ENCODE peak calls at places on chromosomes 3 and 15, in six cellular contexts. I, F, M, Z, T and Q are unnamed samples.
A peak's percentile ranks its signal among the peaks of the same experiment; 100 is the strongest.

GRCh38 chr3:189714991-189715961 is 84.1 kb downstream of the TP63 start:
- DNase-seq in I (no peak), F (no peak), M (no peak), Z (no peak), T (no peak), Q (no peak)

GRCh38 chr3:184717608-184717995 is 5.7 kb upstream of the MAGEF1 start:
- DNase-seq in I (no peak), F (no peak), M (no peak), Z (no peak), T (no peak), Q (no peak)

GRCh38 chr3:184740509-184741258 is 28.8 kb upstream of the MAGEF1 start:
- DNase-seq in I (no peak), F (no peak), M (no peak), Z (no peak), T (no peak), Q (no peak)

GRCh38 chr15:88124199-88124598 is 132.3 kb downstream of the NTRK3 start:
- DNase-seq in I (no peak), F (no peak), M (no peak), Z (no peak), T (no peak), Q (no peak)

GRCh38 chr3:124832782-124833709 is 54.1 kb downstream of the ITGB5 start:
- DNase-seq in I (no peak), F (no peak), M (no peak), Z (no peak), T (no peak), Q (no peak)

GRCh38 chr15:67127925-67128324 is 62.5 kb downstream of the SMAD3 start:
- DNase-seq in I (no peak), F (no peak), M (no peak), Z (no peak), T (no peak), Q (no peak)

GRCh38 chr3:46495901-46496456 is 1.8 kb upstream of the RTP3 start:
- DNase-seq in I (no peak), F (no peak), M (no peak), Z (no peak), T (no peak), Q (no peak)

GRCh38 chr3:140906785-140907184 is 34.9 kb upstream of the SLC25A36 start:
- DNase-seq in I (no peak), F (no peak), M (no peak), Z (no peak), T (no peak), Q (no peak)

GRCh38 chr3:3707858-3708768 is 91.1 kb upstream of the LRRN1 start:
- DNase-seq in I (no peak), F (no peak), M (no peak), Z (no peak), T (no peak), Q (no peak)

GRCh38 chr3:133699903-133700302 is 38.2 kb upstream of the TOPBP1 start:
- DNase-seq in I (no peak), F (no peak), M (no peak), Z (no peak), T (no peak), Q (no peak)

GRCh38 chr15:46815765-46816164 is 901.5 kb upstream of the SEMA6D start:
- DNase-seq in I (no peak), F (no peak), M (no peak), Z (no peak), T (no peak), Q (no peak)

GRCh38 chr3:37072892-37073291 is 79.6 kb downstream of the MLH1 start:
- DNase-seq in I (no peak), F (no peak), M (no peak), Z (no peak), T (no peak), Q (no peak)

GRCh38 chr15:31487811-31488436 is 161.3 kb downstream of the KLF13 start:
- DNase-seq in I (no peak), F (no peak), M (no peak), Z (no peak), T (no peak), Q (peak; percentile 73)

GRCh38 chr3:108472011-108472591 is 38.3 kb downstream of the MYH15 start:
- DNase-seq in I (no peak), F (no peak), M (no peak), Z (no peak), T (no peak), Q (no peak)

GRCh38 chr3:71095511-71096305 is 487.8 kb downstream of the FOXP1 start:
- DNase-seq in I (no peak), F (no peak), M (no peak), Z (no peak), T (no peak), Q (no peak)

GRCh38 chr3:73605388-73605787 is 19.4 kb downstream of the PDZRN3 start:
- DNase-seq in I (no peak), F (no peak), M (no peak), Z (no peak), T (no peak), Q (no peak)

GRCh38 chr3:43691120-43692002 is 623 bp downstream of the ABHD5 start:
- DNase-seq in I (peak; percentile 91), F (no peak), M (peak; percentile 69), Z (no peak), T (no peak), Q (peak; percentile 61)

GRCh38 chr15:46166750-46167149 is 531.9 kb downstream of the SQOR start:
- DNase-seq in I (no peak), F (no peak), M (no peak), Z (no peak), T (no peak), Q (no peak)

GRCh38 chr15:72599855-72600464 is 54.5 kb upstream of the GOLGA6B start:
- DNase-seq in I (no peak), F (peak; percentile 25), M (peak; percentile 43), Z (no peak), T (peak; percentile 32), Q (peak; percentile 47)

GRCh38 chr15:57026016-57026602 is 107.7 kb downstream of the TCF12 start:
- DNase-seq in I (no peak), F (no peak), M (no peak), Z (no peak), T (no peak), Q (no peak)

GRCh38 chr3:156350786-156351185 is 204.1 kb downstream of the SSR3 start:
- DNase-seq in I (no peak), F (no peak), M (no peak), Z (no peak), T (no peak), Q (no peak)

GRCh38 chr3:1515842-1516241 is 423.0 kb downstream of the CNTN6 start:
- DNase-seq in I (no peak), F (no peak), M (no peak), Z (no peak), T (no peak), Q (no peak)

GRCh38 chr3:73586190-73586589 is 38.6 kb downstream of the PDZRN3 start:
- DNase-seq in I (no peak), F (no peak), M (no peak), Z (no peak), T (no peak), Q (no peak)

GRCh38 chr15:68310811-68311463 is 33.4 kb downstream of the FEM1B start:
- DNase-seq in I (peak; percentile 70), F (peak; percentile 4), M (no peak), Z (no peak), T (no peak), Q (peak; percentile 11)

GRCh38 chr3:122758877-122759670 is 34.6 kb downstream of the HSPBAP1 start:
- DNase-seq in I (no peak), F (no peak), M (no peak), Z (no peak), T (no peak), Q (no peak)

GRCh38 chr3:50256978-50257890 is 11.7 kb upstream of the SEMA3B start:
- DNase-seq in I (no peak), F (peak; percentile 41), M (peak; percentile 56), Z (no peak), T (no peak), Q (no peak)

GRCh38 chr15:46892621-46893160 is 824.6 kb upstream of the SEMA6D start:
- DNase-seq in I (no peak), F (no peak), M (no peak), Z (no peak), T (no peak), Q (no peak)

GRCh38 chr3:17965331-17965730 is 222.9 kb upstream of the TBC1D5 start:
- DNase-seq in I (no peak), F (no peak), M (no peak), Z (no peak), T (no peak), Q (no peak)

GRCh38 chr3:171548918-171549317 is 88.7 kb upstream of the TNIK start:
- DNase-seq in I (no peak), F (no peak), M (no peak), Z (no peak), T (no peak), Q (no peak)

GRCh38 chr3:110016235-110016634 is 678.9 kb upstream of the DPPA4 start:
- DNase-seq in I (no peak), F (no peak), M (no peak), Z (no peak), T (no peak), Q (no peak)

GRCh38 chr15:60370105-60370803 is 27.5 kb downstream of the ANXA2 start:
- DNase-seq in I (no peak), F (no peak), M (no peak), Z (no peak), T (no peak), Q (no peak)